ENCODE peak calls at places on chromosomes 2 and 18, in nine cellular contexts. One of them, this sample, is unnamed. For H3K9me3, the result is how much of the 10 kb centered on the place peaks cover.

GRCh38 chr2:54461251-54461650 is 5.1 kb downstream of the SPTBN1 start:
- DNase-seq in CD4-positive, CD25-positive, alpha-beta regulatory T cell: no peak
- DNase-seq in heart right ventricle: no peak
- DNase-seq in CD8-positive, alpha-beta T cell: no peak
- DNase-seq in Karpas-422: no peak
- DNase-seq in lower lobe of right lung: no peak
- DNase-seq in fibroblast of lung: peak
- DNase-seq in A549: no peak
- DNase-seq in K562: no peak
- DNase-seq in this sample: no peak

GRCh38 chr2:172207916-172208315 is 105.2 kb upstream of the DLX2 start:
- DNase-seq in K562: no peak
- DNase-seq in fibroblast of lung: peak
- DNase-seq in A549: no peak
- DNase-seq in CD8-positive, alpha-beta T cell: no peak
- DNase-seq in heart right ventricle: no peak
- DNase-seq in Karpas-422: no peak
- DNase-seq in lower lobe of right lung: no peak
- DNase-seq in CD4-positive, CD25-positive, alpha-beta regulatory T cell: no peak
- DNase-seq in this sample: no peak

GRCh38 chr18:25962176-25962575 is 128.2 kb downstream of the SS18 start:
- DNase-seq in Karpas-422: no peak
- DNase-seq in K562: no peak
- DNase-seq in fibroblast of lung: no peak
- DNase-seq in lower lobe of right lung: no peak
- DNase-seq in A549: no peak
- DNase-seq in CD4-positive, CD25-positive, alpha-beta regulatory T cell: no peak
- DNase-seq in heart right ventricle: no peak
- DNase-seq in CD8-positive, alpha-beta T cell: no peak
- DNase-seq in this sample: no peak

GRCh38 chr2:232838406-232838874 is 31.6 kb upstream of the SNORC start:
- DNase-seq in fibroblast of lung: no peak
- DNase-seq in Karpas-422: peak
- DNase-seq in K562: peak
- DNase-seq in heart right ventricle: no peak
- DNase-seq in lower lobe of right lung: no peak
- DNase-seq in CD8-positive, alpha-beta T cell: peak
- DNase-seq in A549: no peak
- DNase-seq in CD4-positive, CD25-positive, alpha-beta regulatory T cell: peak
- DNase-seq in this sample: no peak

GRCh38 chr2:155100261-155100660 is 401.8 kb downstream of the KCNJ3 start:
- DNase-seq in K562: no peak
- DNase-seq in Karpas-422: no peak
- DNase-seq in A549: no peak
- DNase-seq in CD4-positive, CD25-positive, alpha-beta regulatory T cell: no peak
- DNase-seq in lower lobe of right lung: no peak
- DNase-seq in heart right ventricle: no peak
- DNase-seq in fibroblast of lung: no peak
- DNase-seq in CD8-positive, alpha-beta T cell: no peak
- DNase-seq in this sample: no peak

GRCh38 chr18:13810950-13811485 is 12.9 kb upstream of the MC5R start:
- DNase-seq in A549: no peak
- DNase-seq in Karpas-422: no peak
- DNase-seq in K562: no peak
- DNase-seq in CD4-positive, CD25-positive, alpha-beta regulatory T cell: no peak
- DNase-seq in lower lobe of right lung: no peak
- DNase-seq in fibroblast of lung: no peak
- DNase-seq in heart right ventricle: no peak
- DNase-seq in CD8-positive, alpha-beta T cell: no peak
- DNase-seq in this sample: no peak

GRCh38 chr2:2870106-2870505 is 507.5 kb downstream of the EIPR1 start:
- DNase-seq in lower lobe of right lung: no peak
- DNase-seq in CD4-positive, CD25-positive, alpha-beta regulatory T cell: no peak
- DNase-seq in fibroblast of lung: no peak
- DNase-seq in K562: no peak
- DNase-seq in heart right ventricle: no peak
- DNase-seq in CD8-positive, alpha-beta T cell: no peak
- DNase-seq in A549: no peak
- DNase-seq in Karpas-422: no peak
- DNase-seq in this sample: no peak

GRCh38 chr2:48173141-48173540 is 266.8 kb upstream of the FBXO11 start:
- DNase-seq in CD8-positive, alpha-beta T cell: no peak
- DNase-seq in fibroblast of lung: no peak
- DNase-seq in heart right ventricle: no peak
- DNase-seq in lower lobe of right lung: no peak
- DNase-seq in Karpas-422: no peak
- DNase-seq in K562: no peak
- DNase-seq in A549: no peak
- DNase-seq in CD4-positive, CD25-positive, alpha-beta regulatory T cell: no peak
- DNase-seq in this sample: no peak

GRCh38 chr18:23136326-23137092 is 1.2 kb downstream of the CABLES1 start:
- DNase-seq in CD4-positive, CD25-positive, alpha-beta regulatory T cell: no peak
- DNase-seq in A549: no peak
- DNase-seq in heart right ventricle: peak
- DNase-seq in CD8-positive, alpha-beta T cell: no peak
- DNase-seq in lower lobe of right lung: peak
- DNase-seq in fibroblast of lung: peak
- DNase-seq in K562: no peak
- DNase-seq in Karpas-422: no peak
- DNase-seq in this sample: no peak

GRCh38 chr18:79579807-79580480 is 99.7 kb upstream of the CTDP1 start:
- DNase-seq in A549: no peak
- DNase-seq in lower lobe of right lung: peak
- DNase-seq in fibroblast of lung: no peak
- DNase-seq in K562: no peak
- DNase-seq in heart right ventricle: no peak
- DNase-seq in CD8-positive, alpha-beta T cell: no peak
- DNase-seq in Karpas-422: no peak
- DNase-seq in CD4-positive, CD25-positive, alpha-beta regulatory T cell: no peak
- DNase-seq in this sample: no peak

GRCh38 chr18:44729631-44730101 is 49.0 kb downstream of the SETBP1 start:
- DNase-seq in A549: no peak
- DNase-seq in Karpas-422: no peak
- DNase-seq in lower lobe of right lung: no peak
- DNase-seq in CD8-positive, alpha-beta T cell: peak
- DNase-seq in fibroblast of lung: peak
- DNase-seq in K562: no peak
- DNase-seq in heart right ventricle: no peak
- DNase-seq in CD4-positive, CD25-positive, alpha-beta regulatory T cell: no peak
- DNase-seq in this sample: no peak

GRCh38 chr2:233424028-233424951 is 70.0 kb downstream of the DGKD start:
- DNase-seq in Karpas-422: no peak
- DNase-seq in lower lobe of right lung: peak
- DNase-seq in A549: no peak
- DNase-seq in CD4-positive, CD25-positive, alpha-beta regulatory T cell: no peak
- DNase-seq in fibroblast of lung: no peak
- DNase-seq in K562: no peak
- DNase-seq in heart right ventricle: peak
- DNase-seq in CD8-positive, alpha-beta T cell: no peak
- DNase-seq in this sample: no peak

GRCh38 chr2:173386441-173387044 is 31.9 kb downstream of the CDCA7 start:
- DNase-seq in heart right ventricle: no peak
- DNase-seq in Karpas-422: no peak
- DNase-seq in fibroblast of lung: no peak
- DNase-seq in K562: no peak
- DNase-seq in lower lobe of right lung: no peak
- DNase-seq in CD4-positive, CD25-positive, alpha-beta regulatory T cell: no peak
- DNase-seq in CD8-positive, alpha-beta T cell: no peak
- DNase-seq in A549: no peak
- DNase-seq in this sample: no peak

GRCh38 chr2:101698419-101699190 is 1.1 kb downstream of the MAP4K4 start:
- DNase-seq in lower lobe of right lung: no peak
- DNase-seq in fibroblast of lung: peak
- DNase-seq in Karpas-422: no peak
- DNase-seq in CD4-positive, CD25-positive, alpha-beta regulatory T cell: no peak
- DNase-seq in A549: peak
- DNase-seq in heart right ventricle: peak
- DNase-seq in CD8-positive, alpha-beta T cell: no peak
- DNase-seq in K562: no peak
- DNase-seq in this sample: peak

GRCh38 chr2:36507408-36507812 is 90.6 kb downstream of the FEZ2 start:
- DNase-seq in CD4-positive, CD25-positive, alpha-beta regulatory T cell: no peak
- DNase-seq in fibroblast of lung: peak
- DNase-seq in CD8-positive, alpha-beta T cell: peak
- DNase-seq in A549: peak
- DNase-seq in heart right ventricle: peak
- DNase-seq in K562: peak
- DNase-seq in lower lobe of right lung: no peak
- DNase-seq in Karpas-422: peak
- DNase-seq in this sample: no peak

GRCh38 chr18:5806860-5807259 is 88.5 kb downstream of the TMEM200C start:
- DNase-seq in lower lobe of right lung: no peak
- DNase-seq in CD4-positive, CD25-positive, alpha-beta regulatory T cell: no peak
- DNase-seq in Karpas-422: no peak
- DNase-seq in CD8-positive, alpha-beta T cell: no peak
- DNase-seq in fibroblast of lung: no peak
- DNase-seq in K562: no peak
- DNase-seq in heart right ventricle: no peak
- DNase-seq in A549: no peak
- DNase-seq in this sample: no peak
- H3K9me3 ChIP-seq in lower lobe of right lung: under half
- H3K9me3 ChIP-seq in CD4-positive, CD25-positive, alpha-beta regulatory T cell: under half
- H3K9me3 ChIP-seq in Karpas-422: under half
- H3K9me3 ChIP-seq in CD8-positive, alpha-beta T cell: under half
- H3K9me3 ChIP-seq in fibroblast of lung: under half
- H3K9me3 ChIP-seq in K562: under half
- H3K9me3 ChIP-seq in heart right ventricle: under half
- H3K9me3 ChIP-seq in A549: under half
- H3K9me3 ChIP-seq in this sample: under half

DNA sequence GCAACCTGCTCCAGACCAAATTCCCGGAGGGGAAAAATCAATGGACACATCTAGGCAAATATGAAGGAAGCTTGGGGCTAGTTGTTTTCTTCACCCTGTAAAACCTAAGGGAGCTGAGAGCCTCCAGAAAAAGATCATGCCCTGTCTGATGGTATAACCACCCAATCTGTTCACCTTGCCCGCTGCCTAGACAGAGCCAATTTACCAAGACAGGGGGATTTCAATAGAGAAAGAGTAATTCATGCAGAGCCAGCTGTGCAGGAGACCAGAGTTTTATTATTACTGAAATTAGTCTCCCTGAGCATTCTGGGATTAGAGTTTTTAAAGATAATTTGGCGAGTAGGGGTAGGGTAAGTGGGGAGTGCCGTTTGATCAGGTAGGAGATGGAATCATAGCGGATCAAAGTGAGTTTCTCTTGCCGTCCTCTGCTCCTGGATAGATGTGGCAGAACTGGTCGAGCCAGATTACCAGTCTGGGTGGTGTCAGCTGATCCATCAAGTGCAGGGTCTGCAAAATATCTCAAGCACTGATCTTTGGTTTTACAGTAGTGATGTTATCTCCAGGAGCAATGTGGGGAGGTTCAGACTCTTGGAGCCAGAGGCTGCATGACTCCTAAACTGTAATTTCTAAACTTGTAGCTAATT is 35.1 kb upstream of the B4GALT6 start:
- DNase-seq in CD8-positive, alpha-beta T cell: no peak
- DNase-seq in heart right ventricle: no peak
- DNase-seq in Karpas-422: no peak
- DNase-seq in K562: no peak
- DNase-seq in CD4-positive, CD25-positive, alpha-beta regulatory T cell: no peak
- DNase-seq in lower lobe of right lung: no peak
- DNase-seq in fibroblast of lung: no peak
- DNase-seq in A549: no peak
- DNase-seq in this sample: no peak
- H3K9me3 ChIP-seq in CD8-positive, alpha-beta T cell: under half
- H3K9me3 ChIP-seq in heart right ventricle: under half
- H3K9me3 ChIP-seq in Karpas-422: under half
- H3K9me3 ChIP-seq in K562: under half
- H3K9me3 ChIP-seq in CD4-positive, CD25-positive, alpha-beta regulatory T cell: under half
- H3K9me3 ChIP-seq in lower lobe of right lung: under half
- H3K9me3 ChIP-seq in fibroblast of lung: under half
- H3K9me3 ChIP-seq in A549: under half
- H3K9me3 ChIP-seq in this sample: under half

DNA sequence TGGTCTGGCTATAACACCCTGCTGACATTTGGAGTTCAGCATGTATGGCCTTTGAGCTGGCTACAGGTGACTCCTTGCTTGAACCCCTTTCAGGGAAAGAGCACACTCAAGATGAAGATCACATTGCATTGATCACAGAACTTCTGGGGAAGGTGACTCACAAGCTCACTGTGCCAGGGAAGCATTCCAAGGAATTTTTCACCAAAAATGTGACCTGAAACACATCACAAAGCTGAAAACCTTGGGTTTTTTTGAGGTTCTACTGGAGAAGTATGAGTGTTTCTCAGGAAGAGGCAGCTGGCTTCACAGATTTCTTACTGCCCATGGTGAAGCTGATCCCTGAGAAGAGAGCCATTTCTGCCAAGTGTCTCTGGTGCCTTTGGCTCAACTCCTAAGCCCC is 879.0 kb downstream of the CBLN2 start:
- DNase-seq in K562: no peak
- DNase-seq in heart right ventricle: no peak
- DNase-seq in lower lobe of right lung: no peak
- DNase-seq in CD8-positive, alpha-beta T cell: no peak
- DNase-seq in CD4-positive, CD25-positive, alpha-beta regulatory T cell: no peak
- DNase-seq in fibroblast of lung: peak
- DNase-seq in A549: no peak
- DNase-seq in Karpas-422: no peak
- DNase-seq in this sample: no peak
- H3K9me3 ChIP-seq in K562: under half
- H3K9me3 ChIP-seq in heart right ventricle: under half
- H3K9me3 ChIP-seq in lower lobe of right lung: under half
- H3K9me3 ChIP-seq in CD8-positive, alpha-beta T cell: under half
- H3K9me3 ChIP-seq in CD4-positive, CD25-positive, alpha-beta regulatory T cell: under half
- H3K9me3 ChIP-seq in fibroblast of lung: under half
- H3K9me3 ChIP-seq in A549: under half
- H3K9me3 ChIP-seq in Karpas-422: under half
- H3K9me3 ChIP-seq in this sample: under half

GRCh38 chr2:16058256-16058655 is 117.9 kb downstream of the MYCN start:
- DNase-seq in A549: no peak
- DNase-seq in CD4-positive, CD25-positive, alpha-beta regulatory T cell: no peak
- DNase-seq in heart right ventricle: no peak
- DNase-seq in K562: no peak
- DNase-seq in fibroblast of lung: no peak
- DNase-seq in lower lobe of right lung: no peak
- DNase-seq in CD8-positive, alpha-beta T cell: no peak
- DNase-seq in Karpas-422: no peak
- DNase-seq in this sample: no peak

GRCh38 chr2:16060125-16060935 is 120.0 kb downstream of the MYCN start:
- DNase-seq in Karpas-422: no peak
- DNase-seq in CD4-positive, CD25-positive, alpha-beta regulatory T cell: no peak
- DNase-seq in A549: no peak
- DNase-seq in CD8-positive, alpha-beta T cell: no peak
- DNase-seq in heart right ventricle: no peak
- DNase-seq in fibroblast of lung: no peak
- DNase-seq in lower lobe of right lung: no peak
- DNase-seq in K562: no peak
- DNase-seq in this sample: no peak

GRCh38 chr2:16057661-16058060 is 117.3 kb downstream of the MYCN start:
- DNase-seq in K562: no peak
- DNase-seq in A549: no peak
- DNase-seq in lower lobe of right lung: no peak
- DNase-seq in heart right ventricle: no peak
- DNase-seq in Karpas-422: no peak
- DNase-seq in CD8-positive, alpha-beta T cell: no peak
- DNase-seq in CD4-positive, CD25-positive, alpha-beta regulatory T cell: no peak
- DNase-seq in fibroblast of lung: no peak
- DNase-seq in this sample: no peak

GRCh38 chr2:16059393-16060016 is 119.2 kb downstream of the MYCN start:
- DNase-seq in CD8-positive, alpha-beta T cell: no peak
- DNase-seq in A549: no peak
- DNase-seq in heart right ventricle: no peak
- DNase-seq in Karpas-422: no peak
- DNase-seq in CD4-positive, CD25-positive, alpha-beta regulatory T cell: no peak
- DNase-seq in fibroblast of lung: no peak
- DNase-seq in lower lobe of right lung: no peak
- DNase-seq in K562: no peak
- DNase-seq in this sample: no peak

GRCh38 chr2:16058747-16059358 is 118.5 kb downstream of the MYCN start:
- DNase-seq in fibroblast of lung: no peak
- DNase-seq in heart right ventricle: no peak
- DNase-seq in CD8-positive, alpha-beta T cell: no peak
- DNase-seq in lower lobe of right lung: no peak
- DNase-seq in A549: no peak
- DNase-seq in K562: no peak
- DNase-seq in CD4-positive, CD25-positive, alpha-beta regulatory T cell: no peak
- DNase-seq in Karpas-422: no peak
- DNase-seq in this sample: no peak
- H3K9me3 ChIP-seq in fibroblast of lung: under half
- H3K9me3 ChIP-seq in heart right ventricle: under half
- H3K9me3 ChIP-seq in CD8-positive, alpha-beta T cell: under half
- H3K9me3 ChIP-seq in lower lobe of right lung: under half
- H3K9me3 ChIP-seq in A549: under half
- H3K9me3 ChIP-seq in K562: under half
- H3K9me3 ChIP-seq in CD4-positive, CD25-positive, alpha-beta regulatory T cell: under half
- H3K9me3 ChIP-seq in Karpas-422: under half
- H3K9me3 ChIP-seq in this sample: under half